ENCODE peak calls at places on chromosomes 12 and 14, in nine cellular contexts. R is heart left ventricle; A is stomach; N is keratinocyte; S is left ventricle myocardium inferior; L is HepG2; K is cardiac fibroblast; E is AG04449; G is CD8-positive, alpha-beta memory T cell. V is an unnamed sample.

GRCh38 chr14:54730156-54730961 is 163.4 kb downstream of the SAMD4A start:
- DNase-seq in A (no peak), K (peak), L (no peak), N (no peak), G (no peak), E (peak), R (no peak), S (no peak), V (no peak)

GRCh38 chr12:9651265-9651729 is 18.2 kb upstream of the CLEC2D start:
- DNase-seq in A (no peak), S (no peak), L (no peak), N (no peak), K (peak), G (peak), R (peak), E (peak), V (no peak)

GRCh38 chr14:24296341-24297157 is 3.0 kb downstream of the DHRS1 start:
- DNase-seq in K (peak), N (peak), E (peak), R (peak), S (peak), A (peak), L (peak), G (peak), V (peak)

GRCh38 chr14:77108753-77109152 is 10.7 kb downstream of the CIPC start:
- DNase-seq in N (no peak), L (no peak), S (no peak), E (no peak), A (no peak), G (no peak), K (no peak), R (no peak), V (no peak)

GRCh38 chr14:53894456-53894855 is 62.2 kb downstream of the BMP4 start:
- DNase-seq in N (no peak), E (no peak), S (no peak), R (no peak), K (peak), A (no peak), L (no peak), G (no peak), V (no peak)

GRCh38 chr12:68368332-68368731 is 36.2 kb upstream of the MDM1 start:
- DNase-seq in N (no peak), R (no peak), E (no peak), A (no peak), S (no peak), G (no peak), K (peak), L (no peak), V (no peak)

GRCh38 chr12:69555461-69555860 is 29.8 kb upstream of the CCT2 start:
- DNase-seq in R (no peak), A (no peak), G (no peak), L (no peak), E (peak), N (peak), K (peak), S (no peak), V (no peak)

GRCh38 chr12:99810718-99811593 is 163.4 kb downstream of the GARIN6 start:
- DNase-seq in N (no peak), A (no peak), L (peak), K (peak), G (no peak), R (no peak), S (no peak), E (no peak), V (no peak)

GRCh38 chr14:61106627-61107147 is 125.6 kb downstream of the SLC38A6 start:
- DNase-seq in G (no peak), K (no peak), R (no peak), N (no peak), S (no peak), E (no peak), A (no peak), L (no peak), V (no peak)

GRCh38 chr14:26276757-26277156 is 321.1 kb downstream of the NOVA1 start:
- DNase-seq in E (no peak), S (no peak), N (no peak), A (no peak), R (no peak), L (no peak), K (no peak), G (no peak), V (no peak)

GRCh38 chr12:3310271-3311026 is 180.6 kb upstream of the PRMT8 start:
- DNase-seq in L (no peak), N (no peak), S (no peak), R (no peak), A (no peak), E (no peak), G (no peak), K (no peak), V (no peak)

GRCh38 chr12:102954143-102954542 is 3.3 kb upstream of the ASCL1 start:
- DNase-seq in S (no peak), K (no peak), L (no peak), G (no peak), A (no peak), N (no peak), E (no peak), R (no peak), V (no peak)

GRCh38 chr12:50103767-50104321 is at the start of gene GPD1:
- DNase-seq in K (peak), L (peak), E (no peak), N (no peak), R (peak), A (peak), G (no peak), S (peak), V (no peak)

GRCh38 chr12:131828671-131829350 is 618 bp downstream of the MMP17 start:
- DNase-seq in K (peak), N (no peak), S (no peak), L (no peak), R (no peak), E (no peak), G (no peak), A (no peak), V (no peak)

GRCh38 chr14:94176808-94177207 is 2.7 kb downstream of the PPP4R4 start:
- DNase-seq in A (no peak), N (peak), L (no peak), S (no peak), G (no peak), E (no peak), R (no peak), K (no peak), V (no peak)

GRCh38 chr12:113048716-113049127 is 7.8 kb upstream of the DTX1 start:
- DNase-seq in N (no peak), K (peak), E (no peak), L (peak), A (peak), S (no peak), G (peak), R (no peak), V (peak)

GRCh38 chr14:74135386-74135785 is 50.6 kb downstream of the LIN52 start:
- DNase-seq in L (no peak), R (no peak), N (no peak), E (peak), K (peak), G (no peak), A (no peak), S (no peak), V (no peak)

GRCh38 chr12:122081108-122081696 is 2.6 kb downstream of the MLXIP start:
- DNase-seq in R (no peak), E (no peak), G (no peak), L (no peak), A (no peak), K (peak), N (no peak), S (no peak), V (no peak)

GRCh38 chr12:103444983-103445382 is 50.8 kb downstream of the C12orf42 start:
- DNase-seq in L (no peak), G (no peak), S (no peak), E (no peak), K (no peak), R (no peak), N (no peak), A (no peak), V (no peak)

GRCh38 chr12:58530421-58531067 is 389.8 kb downstream of the LRIG3 start:
- DNase-seq in G (no peak), L (no peak), N (no peak), E (no peak), R (no peak), K (peak), S (no peak), A (no peak), V (no peak)

GRCh38 chr12:30794591-30795409 is 40.0 kb upstream of the CAPRIN2 start:
- DNase-seq in K (peak), E (no peak), L (peak), R (peak), N (no peak), G (no peak), A (no peak), S (no peak), V (peak)

GRCh38 chr14:51283402-51283825 is 43.4 kb downstream of the TMX1 start:
- DNase-seq in K (peak), S (no peak), A (no peak), G (peak), N (peak), L (peak), E (peak), R (no peak), V (peak)

GRCh38 chr14:76870146-76870545 is 43.9 kb downstream of the LRRC74A start:
- DNase-seq in A (no peak), G (no peak), S (no peak), N (no peak), R (no peak), L (peak), E (no peak), K (peak), V (no peak)

GRCh38 chr12:4830568-4830967 is 79.1 kb upstream of the KCNA1 start:
- DNase-seq in S (no peak), R (no peak), G (no peak), A (no peak), N (no peak), E (no peak), K (no peak), L (no peak), V (no peak)

GRCh38 chr12:49557917-49558215 is 10.1 kb downstream of the MCRS1 start:
- DNase-seq in L (no peak), G (no peak), E (no peak), K (no peak), N (no peak), S (no peak), R (no peak), A (no peak), V (no peak)

GRCh38 chr14:79724934-79725717 is 486.2 kb downstream of the DIO2 start:
- DNase-seq in L (no peak), R (no peak), A (peak), K (no peak), S (no peak), G (no peak), E (no peak), N (no peak), V (no peak)

GRCh38 chr12:68342966-68343365 is 10.8 kb upstream of the MDM1 start:
- DNase-seq in A (no peak), K (no peak), E (no peak), R (no peak), S (no peak), G (no peak), L (no peak), N (no peak), V (no peak)

GRCh38 chr14:30893819-30894218 is 19.5 kb downstream of the COCH start:
- DNase-seq in R (no peak), K (no peak), G (no peak), L (no peak), E (no peak), S (no peak), A (no peak), N (no peak), V (no peak)

GRCh38 chr12:97912943-97913342 is 450.3 kb downstream of the RMST start:
- DNase-seq in A (no peak), L (no peak), G (no peak), N (no peak), E (no peak), K (no peak), S (no peak), R (no peak), V (no peak)

GRCh38 chr12:77685112-77685511 is 145.6 kb upstream of the NAV3 start:
- DNase-seq in E (peak), R (peak), K (peak), N (peak), A (peak), G (no peak), S (no peak), L (peak), V (peak)

DNA sequence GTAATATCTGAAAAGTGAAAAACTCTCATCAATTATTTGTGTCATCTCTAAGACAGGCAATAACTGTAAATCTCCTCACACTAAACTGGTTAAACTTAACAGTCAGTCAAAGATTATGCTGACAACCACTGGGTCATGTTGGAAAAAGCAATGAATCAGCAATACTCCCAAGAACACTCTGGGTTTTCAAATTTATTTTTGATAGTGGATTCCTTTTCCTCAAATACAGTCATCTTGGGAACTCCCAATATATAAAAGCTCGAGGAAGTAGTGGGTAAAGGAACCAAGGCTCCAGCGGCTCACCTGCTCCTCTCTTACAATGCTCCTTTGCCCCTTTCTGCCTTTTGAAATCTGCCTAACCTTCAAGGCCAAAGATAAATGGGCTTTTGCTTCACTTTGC is 70.0 kb downstream of the ARMH4 start:
- DNase-seq in R (no peak), E (no peak), L (no peak), A (no peak), G (no peak), K (peak), N (no peak), S (no peak), V (no peak)
- H3K4me3 ChIP-seq in R (no peak), E (no peak), L (no peak), A (no peak), G (no peak), K (no peak), N (no peak), S (no peak), V (no peak)

GRCh38 chr12:21776242-21776641 is 1.7 kb upstream of the KCNJ8 start:
- DNase-seq in G (no peak), E (no peak), L (no peak), S (peak), R (no peak), K (no peak), N (no peak), A (no peak), V (no peak)
- H3K4me3 ChIP-seq in G (no peak), E (no peak), L (no peak), S (peak), R (peak), K (no peak), N (no peak), A (no peak), V (no peak)

GRCh38 chr12:116506697-116507064 is 52.5 kb upstream of the MAP1LC3B2 start:
- DNase-seq in G (no peak), R (no peak), S (no peak), L (no peak), E (no peak), N (no peak), A (no peak), K (no peak), V (no peak)
- H3K4me3 ChIP-seq in G (no peak), R (no peak), S (no peak), L (no peak), E (no peak), N (no peak), A (no peak), K (no peak), V (no peak)

GRCh38 chr12:23669691-23670090 is 279.8 kb downstream of the SOX5 start:
- DNase-seq in G (no peak), S (no peak), N (no peak), R (no peak), A (no peak), E (no peak), L (no peak), K (no peak), V (no peak)
- H3K4me3 ChIP-seq in G (no peak), S (no peak), N (no peak), R (no peak), A (no peak), E (no peak), L (no peak), K (no peak), V (no peak)

GRCh38 chr12:66836623-66837310 is 157.9 kb upstream of the GRIP1 start:
- DNase-seq in N (no peak), E (no peak), G (no peak), A (no peak), R (no peak), L (no peak), S (no peak), K (no peak), V (no peak)
- H3K4me3 ChIP-seq in N (no peak), E (no peak), G (no peak), A (no peak), R (no peak), L (no peak), S (no peak), K (no peak), V (no peak)

DNA sequence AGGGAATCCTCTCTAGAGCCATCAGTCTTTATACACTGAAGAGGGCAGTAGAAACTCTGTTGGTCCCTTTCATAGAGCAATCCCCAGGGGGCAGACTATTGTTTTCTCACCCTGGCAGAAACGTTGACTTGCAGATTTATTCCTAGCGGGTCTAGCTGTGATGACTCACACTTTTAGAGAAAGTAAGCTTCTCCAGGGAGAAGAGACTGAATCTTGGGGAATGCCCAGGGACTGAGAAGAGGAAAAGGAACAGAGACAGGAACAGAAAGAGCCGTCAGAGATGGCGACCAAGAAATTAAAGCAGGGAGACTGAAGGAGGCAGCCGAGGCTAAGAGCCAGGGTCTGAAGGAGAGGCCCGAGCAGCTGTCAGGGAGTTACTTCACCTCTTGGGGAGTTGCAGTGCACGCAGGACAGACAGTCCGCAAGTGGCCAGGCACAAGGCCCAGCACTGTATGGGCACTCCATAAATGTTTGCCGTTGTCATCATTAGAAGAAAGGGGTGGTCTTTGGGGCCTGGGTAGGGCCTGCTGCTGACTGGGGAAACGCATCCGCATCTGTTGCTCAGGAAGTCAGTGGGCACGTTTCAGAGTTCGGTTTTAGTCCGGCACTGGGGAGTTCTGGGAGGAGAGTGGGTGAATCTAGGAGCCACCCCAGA is 13.0 kb downstream of the PLEKHG6 start:
- DNase-seq in K (peak), L (peak), E (peak), S (no peak), A (peak), R (peak), N (no peak), G (peak), V (peak)
- H3K4me3 ChIP-seq in K (peak), L (no peak), E (peak), S (peak), A (peak), R (peak), N (peak), G (peak), V (no peak)

V was measured in kidney epithelial cell.